ENCODE peak calls at places on chromosomes 7 and 10, in nine cellular contexts. X, G, T, P, V, W, R, A and N are unnamed samples.

GRCh38 chr10:46223064-46223480 is 63.7 kb upstream of the ANTXRL start:
- DNase-seq in X (no peak), G (no peak), T (no peak), P (no peak), V (no peak), W (no peak), R (no peak), A (no peak), N (no peak)

GRCh38 chr10:126387931-126388911 is at the start of gene ADAM12:
- DNase-seq in X (no peak), G (peak; percentile 58), T (peak; percentile 34), P (no peak), V (peak; percentile 46), W (peak; percentile 39), R (no peak), A (no peak), N (no peak)

GRCh38 chr7:39294022-39294421 is 272.2 kb upstream of the YAE1 start:
- DNase-seq in X (no peak), G (no peak), T (no peak), P (no peak), V (no peak), W (no peak), R (no peak), A (no peak), N (no peak)

GRCh38 chr10:117188399-117188798 is 8.9 kb upstream of the KCNK18 start:
- DNase-seq in X (no peak), G (no peak), T (no peak), P (no peak), V (no peak), W (no peak), R (no peak), A (no peak), N (no peak)

GRCh38 chr7:4066626-4067475 is 615.2 kb upstream of the FOXK1 start:
- DNase-seq in X (no peak), G (no peak), T (no peak), P (no peak), V (no peak), W (no peak), R (no peak), A (no peak), N (no peak)

GRCh38 chr7:150665075-150665794 is 20.3 kb upstream of the GIMAP2 start:
- DNase-seq in X (no peak), G (no peak), T (no peak), P (no peak), V (no peak), W (no peak), R (no peak), A (no peak), N (peak; percentile 10)

GRCh38 chr10:100508691-100509150 is 10.9 kb downstream of the SEC31B start:
- DNase-seq in X (peak; percentile 54), G (no peak), T (no peak), P (peak; percentile 55), V (no peak), W (no peak), R (peak; percentile 76), A (no peak), N (no peak)

GRCh38 chr10:130190065-130190736 is 54.0 kb downstream of the GLRX3 start:
- DNase-seq in X (peak; percentile 7), G (peak; percentile 91), T (peak; percentile 85), P (peak; percentile 71), V (peak; percentile 93), W (peak; percentile 93), R (peak; percentile 84), A (peak; percentile 98), N (peak; percentile 82)

GRCh38 chr7:98211676-98212531 is 665 bp downstream of the BHLHA15 start:
- DNase-seq in X (no peak), G (no peak), T (no peak), P (no peak), V (peak; percentile 15), W (peak; percentile 58), R (no peak), A (no peak), N (no peak)

GRCh38 chr7:103348452-103348851 is 1.0 kb downstream of the PSMC2 start:
- DNase-seq in X (no peak), G (no peak), T (no peak), P (no peak), V (no peak), W (no peak), R (peak; percentile 11), A (no peak), N (no peak)

GRCh38 chr10:71396084-71396713 is 521 bp upstream of the CDH23 start:
- DNase-seq in X (peak; percentile 78), G (peak; percentile 54), T (peak; percentile 64), P (no peak), V (peak; percentile 76), W (peak; percentile 65), R (peak; percentile 74), A (peak; percentile 81), N (peak; percentile 32)

GRCh38 chr10:73965890-73966768 is 31.8 kb upstream of the VCL start:
- DNase-seq in X (peak; percentile 63), G (no peak), T (peak; percentile 86), P (peak; percentile 100), V (peak; percentile 86), W (peak; percentile 55), R (peak; percentile 68), A (no peak), N (peak; percentile 19)

GRCh38 chr10:2284071-2284470 is 546.7 kb upstream of the ADARB2 start:
- DNase-seq in X (peak; percentile 20), G (no peak), T (no peak), P (no peak), V (no peak), W (no peak), R (no peak), A (no peak), N (no peak)

GRCh38 chr7:142553216-142553615 is 196.1 kb upstream of the PRSS1 start:
- DNase-seq in X (no peak), G (no peak), T (no peak), P (no peak), V (no peak), W (no peak), R (no peak), A (no peak), N (no peak)